ENCODE peak calls at places on chromosomes 4 and X, in nine cellular contexts. M is endodermal cell, A is thoracic aorta, J is DND-41, W is HL-60, F is tibial artery, P is upper lobe of right lung, K is heart left ventricle, T is stomach. X is an unnamed sample.

GRCh38 chr4:98387345-98388017 is 126.3 kb downstream of the RAP1GDS1 start:
- DNase-seq in M (no peak), A (no peak), J (no peak), W (no peak), F (no peak), P (no peak), K (no peak), T (no peak), X (no peak)

GRCh38 chr4:158299459-158300007 is 89.2 kb downstream of the TMEM144 start:
- DNase-seq in M (no peak), A (no peak), J (no peak), W (no peak), F (no peak), P (no peak), K (no peak), T (no peak), X (no peak)

GRCh38 chr4:89788243-89789072 is 48.5 kb downstream of the SNCA start:
- DNase-seq in M (no peak), A (no peak), J (no peak), W (no peak), F (peak; percentile 30), P (no peak), K (no peak), T (no peak), X (peak; percentile 65)

GRCh38 chrX:122641136-122641535 is 542.9 kb upstream of the GRIA3 start:
- DNase-seq in M (no peak), A (no peak), J (no peak), W (no peak), F (no peak), P (no peak), K (no peak), T (no peak), X (no peak)

GRCh38 chr4:112007361-112007760 is 137.9 kb upstream of the FAM241A start:
- DNase-seq in M (no peak), A (no peak), J (no peak), W (no peak), F (no peak), P (no peak), K (no peak), T (no peak), X (no peak)

GRCh38 chrX:11530621-11531020 is 135.1 kb downstream of the ARHGAP6 start:
- DNase-seq in M (no peak), A (no peak), J (no peak), W (no peak), F (no peak), P (no peak), K (no peak), T (no peak), X (no peak)

GRCh38 chr4:61468091-61468720 is 268.1 kb downstream of the ADGRL3 start:
- DNase-seq in M (no peak), A (no peak), J (no peak), W (peak; percentile 90), F (no peak), P (no peak), K (no peak), T (no peak), X (peak; percentile 57)

GRCh38 chr4:143711543-143712159 is 11.2 kb upstream of the FREM3 start:
- DNase-seq in M (peak; percentile 73), A (no peak), J (no peak), W (no peak), F (no peak), P (no peak), K (no peak), T (no peak), X (no peak)

GRCh38 chr4:106647451-106647850 is 278.9 kb upstream of the GIMD1 start:
- DNase-seq in M (no peak), A (no peak), J (no peak), W (no peak), F (no peak), P (no peak), K (no peak), T (no peak), X (no peak)

GRCh38 chr4:113222431-113222979 is 173.1 kb downstream of the ANK2 start:
- DNase-seq in M (no peak), A (no peak), J (no peak), W (no peak), F (no peak), P (no peak), K (no peak), T (no peak), X (no peak)

GRCh38 chr4:23967281-23967680 is 77.4 kb upstream of the PPARGC1A start:
- DNase-seq in M (no peak), A (no peak), J (no peak), W (no peak), F (no peak), P (no peak), K (no peak), T (no peak), X (no peak)

GRCh38 chrX:110563276-110563675 is 204.6 kb downstream of the RTL9 start:
- DNase-seq in M (no peak), A (no peak), J (no peak), W (no peak), F (no peak), P (no peak), K (no peak), T (no peak), X (no peak)

GRCh38 chr4:140046573-140046972 is 107.4 kb downstream of the MAML3 start:
- DNase-seq in M (peak; percentile 66), A (no peak), J (no peak), W (peak; percentile 40), F (no peak), P (no peak), K (no peak), T (no peak), X (peak; percentile 29)

GRCh38 chr4:133160853-133161252 is 11.8 kb downstream of the PCDH10 start:
- DNase-seq in M (no peak), A (no peak), J (no peak), W (no peak), F (no peak), P (no peak), K (no peak), T (no peak), X (no peak)

DNA sequence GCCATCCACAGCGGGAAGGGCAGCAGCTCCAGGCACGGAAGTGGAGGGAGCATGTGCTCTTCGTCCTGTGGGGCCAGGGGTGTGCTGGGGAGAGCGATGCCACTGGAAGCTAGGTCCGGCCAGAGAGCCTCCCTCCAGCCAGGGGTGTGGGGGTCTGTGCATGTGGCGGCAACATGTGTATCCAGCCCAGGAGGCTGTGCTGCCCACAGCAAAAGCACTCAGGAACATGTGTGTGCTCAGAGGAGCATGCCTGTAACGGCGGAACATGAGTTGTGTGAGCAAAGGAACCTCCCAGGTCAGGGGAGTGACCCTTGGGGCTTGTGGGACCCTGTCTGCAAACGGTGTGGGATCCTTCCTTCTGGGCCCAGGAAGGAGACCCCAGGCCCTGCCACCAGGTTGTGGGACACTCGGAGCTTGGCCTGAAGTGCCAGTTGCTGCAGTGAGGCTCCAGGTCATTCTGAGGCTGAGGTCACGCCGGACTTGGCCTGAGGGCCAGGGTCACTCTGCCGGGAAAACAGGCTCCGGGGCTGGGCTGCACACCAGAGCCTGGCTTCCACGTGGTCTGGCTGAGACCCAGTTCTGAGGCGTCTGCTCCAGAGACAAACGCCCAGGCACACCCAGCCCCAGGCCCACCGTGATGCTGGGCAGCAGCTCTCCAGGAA is 37.2 kb downstream of the CPLX1 start:
- DNase-seq in M (peak; percentile 49), A (no peak), J (no peak), W (no peak), F (no peak), P (no peak), K (peak; percentile 77), T (peak; percentile 44), X (no peak)
- H3K27me3 ChIP-seq in M (peaks cover 56% of the 10 kb centered on the region), A (peaks cover 21% of the 10 kb centered on the region), J (no peaks in the 10 kb centered on the region), W (peaks cover 52% of the 10 kb centered on the region), F (peaks cover 5% of the 10 kb centered on the region), P (peaks cover 58% of the 10 kb centered on the region), K (peaks cover 28% of the 10 kb centered on the region), T (peaks cover 97% of the 10 kb centered on the region), X (peaks cover 89% of the 10 kb centered on the region)

GRCh38 chrX:133302775-133303445 is 84.8 kb upstream of the TFDP3 start:
- DNase-seq in M (no peak), A (no peak), J (no peak), W (no peak), F (no peak), P (no peak), K (no peak), T (no peak), X (no peak)
- TF ChIP-seq CTCF in M (no peak), A (no peak), J (no peak), W (no peak), F (no peak), P (no peak), K (no peak), T (no peak), X (no peak)

GRCh38 chr4:41120297-41121217 is 93.8 kb downstream of the APBB2 start:
- DNase-seq in M (no peak), A (peak; percentile 28), J (no peak), W (peak; percentile 33), F (peak; percentile 72), P (peak; percentile 68), K (no peak), T (peak; percentile 62), X (no peak)

GRCh38 chr4:41119867-41120295 is 94.5 kb downstream of the APBB2 start:
- DNase-seq in M (no peak), A (no peak), J (no peak), W (no peak), F (peak; percentile 39), P (no peak), K (no peak), T (no peak), X (no peak)

GRCh38 chr4:41122775-41123174 is 91.6 kb downstream of the APBB2 start:
- DNase-seq in M (peak; percentile 87), A (no peak), J (no peak), W (no peak), F (no peak), P (no peak), K (no peak), T (no peak), X (no peak)

GRCh38 chr4:41122309-41122708 is 92.0 kb downstream of the APBB2 start:
- DNase-seq in M (no peak), A (no peak), J (no peak), W (no peak), F (no peak), P (no peak), K (no peak), T (no peak), X (no peak)

DNA sequence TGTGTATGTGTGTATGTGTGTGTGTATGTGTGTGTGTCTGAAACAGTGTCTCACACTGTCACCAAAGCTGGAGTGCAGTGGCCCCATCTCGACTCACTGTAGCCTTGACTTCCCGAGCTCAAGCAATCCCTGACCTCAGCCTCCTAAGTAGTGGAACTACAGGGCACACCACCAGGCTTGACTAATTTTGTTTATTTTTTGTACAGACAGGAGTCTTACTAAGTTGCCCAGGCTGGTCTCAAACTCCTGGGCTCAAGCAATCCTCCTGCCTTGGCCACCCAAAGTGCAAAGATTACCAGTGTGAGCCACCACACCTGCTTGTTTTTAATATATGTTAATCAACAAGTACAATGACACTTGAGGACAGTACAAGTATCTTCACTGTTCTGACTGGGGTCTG is 92.4 kb downstream of the APBB2 start:
- DNase-seq in M (no peak), A (no peak), J (no peak), W (no peak), F (no peak), P (no peak), K (no peak), T (no peak), X (no peak)
- H3K27ac ChIP-seq in M (no peak overlapping the region), A (no peak overlapping the region), J (no peak overlapping the region), W (no peak overlapping the region), F (peak overlapping the region; percentile 61), P (no peak overlapping the region), K (no peak overlapping the region), T (peak overlapping the region; percentile 75), X (no peak overlapping the region)

DNA sequence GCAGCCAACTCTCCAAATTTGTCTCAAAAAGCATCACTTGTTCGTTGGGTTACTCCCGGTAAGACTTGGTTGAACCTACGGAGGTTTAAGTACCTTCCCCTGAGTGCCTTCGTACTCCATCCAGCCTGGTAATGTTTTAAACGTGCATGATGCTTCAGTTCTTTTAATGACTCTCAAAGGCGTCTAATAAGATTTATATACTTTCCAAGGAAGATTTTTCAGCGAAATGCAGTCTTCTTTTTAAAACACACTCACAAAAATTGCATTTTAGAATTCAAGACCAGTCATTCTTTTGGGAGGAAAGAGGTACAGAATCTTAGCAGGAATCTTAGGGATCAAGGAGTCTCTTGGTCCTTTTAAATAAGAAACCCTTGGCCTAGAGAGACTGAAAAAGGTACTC is 430 bp upstream of the TRPC3 start:
- DNase-seq in M (no peak), A (no peak), J (no peak), W (no peak), F (no peak), P (no peak), K (no peak), T (no peak), X (peak; percentile 5)
- H3K27me3 ChIP-seq in M (peaks cover 84% of the 10 kb centered on the region), A (no peaks in the 10 kb centered on the region), J (peaks cover 7% of the 10 kb centered on the region), W (peaks cover 42% of the 10 kb centered on the region), F (no peaks in the 10 kb centered on the region), P (peaks cover 37% of the 10 kb centered on the region), K (no peaks in the 10 kb centered on the region), T (peaks cover 55% of the 10 kb centered on the region), X (peaks cover 21% of the 10 kb centered on the region)

X was measured in cardiac muscle cell.